ENCODE peak calls at places on chromosomes 12 and 14, in six cellular contexts. I, A, P, T, M and F are unnamed samples.

GRCh38 chr14:105086833-105087307 is 21.6 kb upstream of the GPR132 start:
- DNase-seq in I (no peak), A (peak; percentile 71), P (peak; percentile 81), T (peak; percentile 92), M (no peak), F (no peak)

GRCh38 chr12:954736-955135 is 5.2 kb upstream of the RAD52 start:
- DNase-seq in I (no peak), A (no peak), P (no peak), T (no peak), M (no peak), F (no peak)

GRCh38 chr12:2682301-2683282 is 112.2 kb upstream of the FKBP4 start:
- DNase-seq in I (no peak), A (no peak), P (no peak), T (peak; percentile 31), M (peak; percentile 36), F (no peak)

GRCh38 chr12:119699199-119699765 is 31.3 kb downstream of the PRKAB1 start:
- DNase-seq in I (peak; percentile 78), A (no peak), P (no peak), T (no peak), M (no peak), F (no peak)

GRCh38 chr14:83255727-83256090 is 1722.1 kb upstream of the SEL1L start:
- DNase-seq in I (no peak), A (no peak), P (no peak), T (no peak), M (no peak), F (no peak)

GRCh38 chr14:32594766-32595165 is 265.7 kb downstream of the AKAP6 start:
- DNase-seq in I (no peak), A (no peak), P (no peak), T (no peak), M (no peak), F (peak; percentile 53)

GRCh38 chr14:75280448-75280830 is 1.8 kb downstream of the FOS start:
- DNase-seq in I (no peak), A (no peak), P (no peak), T (no peak), M (no peak), F (no peak)

GRCh38 chr14:71948101-71948500 is 15.9 kb downstream of the RGS6 start:
- DNase-seq in I (no peak), A (no peak), P (no peak), T (no peak), M (no peak), F (no peak)

GRCh38 chr12:89225401-89225800 is 126.9 kb downstream of the DUSP6 start:
- DNase-seq in I (peak; percentile 38), A (peak; percentile 31), P (peak; percentile 38), T (peak; percentile 56), M (no peak), F (no peak)

GRCh38 chr14:30160608-30161007 is 233.0 kb upstream of the PRKD1 start:
- DNase-seq in I (no peak), A (no peak), P (no peak), T (no peak), M (no peak), F (no peak)

GRCh38 chr12:66188584-66189475 is at the start of gene IRAK3:
- DNase-seq in I (no peak), A (peak; percentile 5), P (peak; percentile 93), T (peak; percentile 38), M (no peak), F (no peak)

GRCh38 chr12:89153341-89153740 is 199.0 kb downstream of the DUSP6 start:
- DNase-seq in I (no peak), A (no peak), P (no peak), T (no peak), M (no peak), F (no peak)

GRCh38 chr12:75585309-75585708 is 73.9 kb upstream of the KRR1 start:
- DNase-seq in I (peak; percentile 52), A (no peak), P (no peak), T (no peak), M (peak; percentile 46), F (peak; percentile 66)

GRCh38 chr14:23661542-23661941 is 25.4 kb downstream of the DHRS2 start:
- DNase-seq in I (no peak), A (no peak), P (no peak), T (no peak), M (no peak), F (no peak)

GRCh38 chr12:3152013-3152412 is 74.8 kb downstream of the TSPAN9 start:
- DNase-seq in I (no peak), A (no peak), P (peak; percentile 49), T (no peak), M (no peak), F (no peak)

GRCh38 chr12:50948798-50949197 is 3.5 kb upstream of the HIGD1C start:
- DNase-seq in I (no peak), A (no peak), P (no peak), T (no peak), M (no peak), F (no peak)

GRCh38 chr12:46373303-46374182 is 970 bp upstream of the SLC38A2 start:
- DNase-seq in I (no peak), A (peak; percentile 3), P (peak; percentile 60), T (peak; percentile 48), M (no peak), F (no peak)

GRCh38 chr12:126936181-126936851 is 1330.7 kb upstream of the TMEM132C start:
- DNase-seq in I (no peak), A (no peak), P (peak; percentile 82), T (peak; percentile 64), M (no peak), F (no peak)

GRCh38 chr12:106133136-106134087 is 5.3 kb downstream of the NUAK1 start:
- DNase-seq in I (peak; percentile 58), A (no peak), P (no peak), T (no peak), M (no peak), F (no peak)

GRCh38 chr12:38983117-38983571 is 77.8 kb upstream of the CPNE8 start:
- DNase-seq in I (no peak), A (no peak), P (no peak), T (peak; percentile 3), M (no peak), F (no peak)

GRCh38 chr12:6333566-6333965 is 8.3 kb downstream of the TNFRSF1A start:
- DNase-seq in I (no peak), A (no peak), P (no peak), T (no peak), M (peak; percentile 49), F (peak; percentile 57)

GRCh38 chr12:98754095-98754494 is 109.0 kb downstream of the APAF1 start:
- DNase-seq in I (peak; percentile 78), A (no peak), P (no peak), T (peak; percentile 78), M (peak; percentile 20), F (peak; percentile 21)

GRCh38 chr12:30546121-30546520 is 149.5 kb downstream of the IPO8 start:
- DNase-seq in I (no peak), A (no peak), P (no peak), T (no peak), M (no peak), F (no peak)

GRCh38 chr14:52299692-52300278 is 14.3 kb upstream of the PTGER2 start:
- DNase-seq in I (no peak), A (no peak), P (no peak), T (peak; percentile 42), M (no peak), F (no peak)

GRCh38 chr12:76554411-76555225 is 5.0 kb downstream of the OSBPL8 start:
- DNase-seq in I (no peak), A (no peak), P (no peak), T (no peak), M (no peak), F (no peak)

GRCh38 chr12:65055874-65056273 is 65.2 kb downstream of the WIF1 start:
- DNase-seq in I (no peak), A (no peak), P (no peak), T (no peak), M (no peak), F (no peak)

GRCh38 chr14:50726372-50727107 is 58.4 kb upstream of the SAV1 start:
- DNase-seq in I (peak; percentile 7), A (no peak), P (no peak), T (peak; percentile 42), M (peak; percentile 55), F (no peak)

GRCh38 chr12:87274594-87275245 is 754.5 kb downstream of the C12orf50 start:
- DNase-seq in I (no peak), A (no peak), P (no peak), T (peak; percentile 18), M (no peak), F (no peak)

GRCh38 chr12:20000229-20000869 is 368.0 kb upstream of the PDE3A start:
- DNase-seq in I (no peak), A (no peak), P (no peak), T (no peak), M (no peak), F (no peak)

GRCh38 chr12:121751716-121752351 is 39.3 kb downstream of the TMEM120B start:
- DNase-seq in I (no peak), A (no peak), P (no peak), T (no peak), M (no peak), F (no peak)
- TF ChIP-seq CTCF in I (no peak), A (no peak), P (no peak), T (no peak), M (no peak), F (no peak)

GRCh38 chr12:110355080-110355479 is 48.4 kb downstream of the ANAPC7 start:
- DNase-seq in I (no peak), A (no peak), P (no peak), T (peak; percentile 49), M (no peak), F (no peak)
- TF ChIP-seq CTCF in I (peak; percentile 51), A (peak; percentile 36), P (peak; percentile 15), T (peak; percentile 62), M (peak; percentile 27), F (peak; percentile 31)

GRCh38 chr12:52984136-52984535 is 22.1 kb upstream of the EIF4B start:
- DNase-seq in I (no peak), A (no peak), P (no peak), T (no peak), M (no peak), F (no peak)
- TF ChIP-seq CTCF in I (no peak), A (no peak), P (no peak), T (no peak), M (peak; percentile 18), F (peak; percentile 25)

GRCh38 chr12:13666806-13667205 is 314.6 kb downstream of the GRIN2B start:
- DNase-seq in I (no peak), A (no peak), P (no peak), T (no peak), M (no peak), F (no peak)
- TF ChIP-seq CTCF in I (no peak), A (no peak), P (no peak), T (no peak), M (no peak), F (no peak)

DNA sequence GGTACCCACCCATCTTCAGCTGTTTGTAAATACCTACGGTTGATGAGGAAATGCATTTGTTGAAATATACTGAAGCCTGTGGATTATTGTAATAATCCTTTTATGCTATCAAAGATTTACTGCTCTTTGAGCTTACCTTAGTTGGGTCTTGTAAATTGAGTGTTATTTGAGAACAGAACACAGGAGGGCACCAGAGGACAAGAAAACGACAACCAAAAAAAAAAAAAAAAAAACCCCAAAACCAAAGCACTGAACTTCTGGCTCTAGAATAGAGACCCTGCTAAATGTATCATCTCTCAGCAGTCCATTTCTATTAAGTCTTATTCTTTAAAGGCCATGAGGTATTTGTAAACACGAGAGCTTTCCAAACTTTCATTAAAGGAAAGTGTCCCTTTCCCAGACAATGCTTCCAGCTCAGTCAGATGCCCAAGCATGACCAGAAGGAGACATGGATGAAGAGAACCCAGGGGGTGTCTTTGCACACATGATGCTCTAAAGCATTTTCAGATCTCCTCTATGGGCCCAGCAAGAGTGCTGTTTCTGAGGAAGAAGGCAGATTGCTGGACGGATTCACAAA is 763.9 kb downstream of the NRXN3 start:
- DNase-seq in I (no peak), A (no peak), P (no peak), T (peak; percentile 45), M (peak; percentile 18), F (no peak)
- TF ChIP-seq CTCF in I (peak; percentile 51), A (no peak), P (peak; percentile 26), T (peak; percentile 35), M (peak; percentile 59), F (peak; percentile 27)